ENCODE peak calls at places on chromosomes 16 and 17, in four cellular contexts. B is ELF-1, Y is memory B cell, I is mucosa of descending colon. A is an unnamed sample.
A peak's percentile ranks its signal among the peaks of the same experiment; 100 is the strongest.

GRCh38 chr17:64074704-64075484 is 54.5 kb upstream of the ICAM2 start:
- DNase-seq in B (no peak), Y (no peak), I (no peak), A (no peak)

GRCh38 chr16:82672676-82673075 is 45.9 kb downstream of the CDH13 start:
- DNase-seq in B (no peak), Y (no peak), I (no peak), A (peak; percentile 18)

GRCh38 chr16:11501583-11502138 is 85.1 kb downstream of the LITAF start:
- DNase-seq in B (peak; percentile 74), Y (no peak), I (no peak), A (peak; percentile 91)

GRCh38 chr17:76534831-76535732 is 2.4 kb downstream of the CYGB start:
- DNase-seq in B (no peak), Y (no peak), I (peak; percentile 42), A (no peak)

GRCh38 chr17:75785770-75786538 is 1.3 kb downstream of the UNK start:
- DNase-seq in B (peak; percentile 39), Y (no peak), I (no peak), A (no peak)

GRCh38 chr17:79369532-79369931 is 241.3 kb downstream of the RBFOX3 start:
- DNase-seq in B (no peak), Y (no peak), I (peak; percentile 14), A (no peak)

GRCh38 chr17:32266389-32267269 is 997 bp downstream of the RHBDL3 start:
- DNase-seq in B (peak; percentile 71), Y (peak; percentile 39), I (no peak), A (peak; percentile 78)

GRCh38 chr17:20010099-20010863 is 1.1 kb downstream of the SPECC1 start:
- DNase-seq in B (peak; percentile 22), Y (no peak), I (no peak), A (no peak)

GRCh38 chr17:81651692-81652091 is 4.7 kb downstream of the PDE6G start:
- DNase-seq in B (no peak), Y (no peak), I (no peak), A (no peak)

GRCh38 chr16:27258241-27258734 is 10.3 kb downstream of the NSMCE1 start:
- DNase-seq in B (peak; percentile 70), Y (no peak), I (no peak), A (peak; percentile 76)

GRCh38 chr16:27813591-27813990 is 249.9 kb downstream of the GSG1L start:
- DNase-seq in B (no peak), Y (no peak), I (no peak), A (peak; percentile 12)

GRCh38 chr16:21301168-21301894 is 23.2 kb upstream of the CRYM start:
- DNase-seq in B (peak; percentile 81), Y (peak; percentile 65), I (peak; percentile 92), A (peak; percentile 89)

GRCh38 chr17:82638183-82638773 is 10.0 kb downstream of the WDR45B start:
- DNase-seq in B (no peak), Y (no peak), I (no peak), A (no peak)

GRCh38 chr17:17860761-17861107 is 23.9 kb upstream of the SREBF1 start:
- DNase-seq in B (no peak), Y (no peak), I (no peak), A (no peak)

GRCh38 chr16:22001591-22001990 is 675 bp upstream of the PDZD9 start:
- DNase-seq in B (no peak), Y (no peak), I (no peak), A (no peak)

GRCh38 chr16:69936252-69936651 is 14.9 kb upstream of the CLEC18A start:
- DNase-seq in B (no peak), Y (no peak), I (no peak), A (no peak)

A was measured in islet precursor cell.